ENCODE peak calls at places on chromosomes 6 and 20, in nine cellular contexts. H, Y, E, X, Q, G, I, Z and F are unnamed samples.

GRCh38 chr6:152087096-152087495 is 279.6 kb downstream of the ESR1 start:
- DNase-seq in E (no peak), H (no peak), Z (no peak), I (no peak), G (no peak), X (peak), Q (no peak), Y (no peak), F (no peak)

GRCh38 chr6:169812257-169812644 is 60.8 kb downstream of the ERMARD start:
- DNase-seq in G (no peak), E (no peak), I (no peak), Y (no peak), Z (no peak), X (no peak), Q (no peak), H (peak), F (peak)

GRCh38 chr6:151154418-151154817 is 85.3 kb upstream of the AKAP12 start:
- DNase-seq in E (no peak), G (peak), Z (peak), Q (peak), H (no peak), Y (no peak), X (peak), I (peak), F (no peak)

GRCh38 chr6:129440691-129441090 is 269.3 kb downstream of the ARHGAP18 start:
- DNase-seq in Q (no peak), E (no peak), G (peak), Y (no peak), X (peak), Z (peak), H (peak), I (no peak), F (peak)

GRCh38 chr6:167925011-167925410 is 72.5 kb upstream of the KIF25 start:
- DNase-seq in H (no peak), X (no peak), E (no peak), I (no peak), Y (no peak), G (peak), Z (no peak), Q (peak), F (no peak)

GRCh38 chr6:166589334-166589731 is 2.9 kb upstream of the RAMACL start:
- DNase-seq in Z (no peak), E (no peak), H (no peak), Q (no peak), Y (no peak), X (no peak), I (no peak), G (no peak), F (no peak)

GRCh38 chr6:96784650-96785049 is 52.6 kb downstream of the GPR63 start:
- DNase-seq in Z (no peak), I (no peak), X (peak), G (no peak), E (no peak), H (no peak), Q (no peak), Y (no peak), F (no peak)

GRCh38 chr6:43355862-43356590 is 13.4 kb downstream of the ZNF318 start:
- DNase-seq in Y (no peak), H (no peak), I (no peak), Z (peak), G (peak), Q (no peak), X (no peak), E (no peak), F (no peak)

GRCh38 chr20:58640446-58640845 is 10.6 kb upstream of the STX16 start:
- DNase-seq in Y (no peak), Q (no peak), X (peak), Z (peak), H (no peak), I (no peak), G (peak), E (no peak), F (peak)

GRCh38 chr6:9566096-9566495 is 848.8 kb downstream of the TFAP2A start:
- DNase-seq in Y (no peak), X (no peak), H (no peak), Z (no peak), G (no peak), I (no peak), E (no peak), Q (no peak), F (no peak)

GRCh38 chr6:108942556-108943492 is 94.6 kb downstream of the ARMC2 start:
- DNase-seq in Z (no peak), Y (no peak), X (no peak), G (no peak), Q (no peak), E (peak), I (no peak), H (no peak), F (no peak)

GRCh38 chr6:53718597-53719460 is 53.3 kb upstream of the KLHL31 start:
- DNase-seq in Q (peak), Y (no peak), E (no peak), G (peak), H (no peak), I (peak), X (peak), Z (peak), F (no peak)

GRCh38 chr6:122308074-122308473 is 91.4 kb upstream of the HSF2 start:
- DNase-seq in I (no peak), Q (no peak), E (no peak), H (no peak), Z (no peak), Y (no peak), X (no peak), G (no peak), F (no peak)

GRCh38 chr6:28838289-28838633 is 85.5 kb downstream of the TRIM27 start:
- DNase-seq in Z (peak), Y (no peak), G (peak), Q (peak), X (peak), E (peak), I (no peak), H (peak), F (no peak)

GRCh38 chr6:5102266-5102970 is 17.3 kb downstream of the PPP1R3G start:
- DNase-seq in Z (no peak), I (no peak), E (no peak), Y (no peak), Q (no peak), H (no peak), X (no peak), G (no peak), F (no peak)

GRCh38 chr6:19895866-19896579 is 58.9 kb downstream of the ID4 start:
- DNase-seq in H (no peak), E (no peak), Y (no peak), X (no peak), I (peak), Z (no peak), Q (peak), G (peak), F (no peak)

GRCh38 chr6:82987416-82987815 is 78.2 kb downstream of the UBE3D start:
- DNase-seq in Y (no peak), Q (no peak), H (no peak), E (no peak), X (no peak), I (no peak), Z (no peak), G (no peak), F (no peak)